ENCODE peak calls at places on chromosomes 7 and 10, in seven cellular contexts. R, S, X, N, Y, Q and E are unnamed samples.

GRCh38 chr10:93152136-93152535 is 78.4 kb downstream of the CYP26A1 start:
- DNase-seq in R (peak; percentile 80), S (no peak), X (no peak), N (peak; percentile 86), Y (no peak), Q (no peak), E (no peak)

GRCh38 chr7:115087437-115087836 is 165.5 kb downstream of the MDFIC start:
- DNase-seq in R (peak; percentile 88), S (peak; percentile 39), X (peak; percentile 29), N (peak; percentile 79), Y (no peak), Q (no peak), E (no peak)

GRCh38 chr7:106418094-106418493 is 133.3 kb upstream of the NAMPT start:
- DNase-seq in R (no peak), S (peak; percentile 17), X (no peak), N (peak; percentile 37), Y (no peak), Q (no peak), E (no peak)

GRCh38 chr10:116849271-116850057 is at the start of gene ENO4:
- DNase-seq in R (peak; percentile 69), S (peak; percentile 92), X (peak; percentile 90), N (peak; percentile 90), Y (peak; percentile 97), Q (peak; percentile 80), E (no peak)

GRCh38 chr10:95656291-95657164 is at the start of gene ALDH18A1:
- DNase-seq in R (peak; percentile 83), S (peak; percentile 96), X (peak; percentile 83), N (peak; percentile 96), Y (peak; percentile 94), Q (peak; percentile 91), E (peak; percentile 95)

GRCh38 chr10:88883443-88883799 is 3.4 kb downstream of the STAMBPL1 start:
- DNase-seq in R (no peak), S (no peak), X (no peak), N (no peak), Y (no peak), Q (no peak), E (peak; percentile 48)

GRCh38 chr7:135672560-135673359 is 10.4 kb downstream of the STMP1 start:
- DNase-seq in R (peak; percentile 75), S (peak; percentile 67), X (peak; percentile 37), N (peak; percentile 87), Y (peak; percentile 67), Q (peak; percentile 43), E (peak; percentile 50)

GRCh38 chr7:82464372-82464771 is 20.8 kb upstream of the CACNA2D1 start:
- DNase-seq in R (no peak), S (no peak), X (no peak), N (peak; percentile 4), Y (no peak), Q (no peak), E (no peak)

GRCh38 chr7:134593530-134594392 is 44.9 kb downstream of the AKR1B15 start:
- DNase-seq in R (peak; percentile 63), S (peak; percentile 35), X (no peak), N (peak; percentile 90), Y (peak; percentile 9), Q (no peak), E (no peak)

GRCh38 chr7:29285861-29286260 is 91.3 kb downstream of the CHN2 start:
- DNase-seq in R (peak; percentile 60), S (no peak), X (no peak), N (no peak), Y (no peak), Q (no peak), E (no peak)

GRCh38 chr7:29290829-29291228 is 96.3 kb downstream of the CHN2 start:
- DNase-seq in R (no peak), S (no peak), X (no peak), N (no peak), Y (no peak), Q (no peak), E (no peak)

GRCh38 chr7:29289156-29290021 is 94.8 kb downstream of the CHN2 start:
- DNase-seq in R (no peak), S (no peak), X (no peak), N (no peak), Y (peak; percentile 47), Q (no peak), E (no peak)

GRCh38 chr7:29287366-29287765 is 92.8 kb downstream of the CHN2 start:
- DNase-seq in R (peak; percentile 90), S (no peak), X (peak; percentile 64), N (peak; percentile 93), Y (no peak), Q (no peak), E (no peak)

GRCh38 chr7:29288534-29289091 is 94.0 kb downstream of the CHN2 start:
- DNase-seq in R (no peak), S (no peak), X (no peak), N (no peak), Y (peak; percentile 89), Q (no peak), E (no peak)
- H3K4me1 ChIP-seq in R (peaks cover 45% of the 10 kb centered on the region), S (peaks cover 15% of the 10 kb centered on the region), X (peaks cover 15% of the 10 kb centered on the region), N (peaks cover 22% of the 10 kb centered on the region), Y (peaks cover 30% of the 10 kb centered on the region), Q (no peaks in the 10 kb centered on the region), E (no peaks in the 10 kb centered on the region)

GRCh38 chr10:46286991-46287693 is at the start of gene ANTXRL:
- DNase-seq in R (no peak), S (no peak), X (no peak), N (no peak), Y (no peak), Q (no peak), E (no peak)
- TF ChIP-seq EZH2phosphoT487 in R (no peak), S (no peak), X (no peak), N (no peak), Y (no peak), Q (no peak), E (no peak)

DNA sequence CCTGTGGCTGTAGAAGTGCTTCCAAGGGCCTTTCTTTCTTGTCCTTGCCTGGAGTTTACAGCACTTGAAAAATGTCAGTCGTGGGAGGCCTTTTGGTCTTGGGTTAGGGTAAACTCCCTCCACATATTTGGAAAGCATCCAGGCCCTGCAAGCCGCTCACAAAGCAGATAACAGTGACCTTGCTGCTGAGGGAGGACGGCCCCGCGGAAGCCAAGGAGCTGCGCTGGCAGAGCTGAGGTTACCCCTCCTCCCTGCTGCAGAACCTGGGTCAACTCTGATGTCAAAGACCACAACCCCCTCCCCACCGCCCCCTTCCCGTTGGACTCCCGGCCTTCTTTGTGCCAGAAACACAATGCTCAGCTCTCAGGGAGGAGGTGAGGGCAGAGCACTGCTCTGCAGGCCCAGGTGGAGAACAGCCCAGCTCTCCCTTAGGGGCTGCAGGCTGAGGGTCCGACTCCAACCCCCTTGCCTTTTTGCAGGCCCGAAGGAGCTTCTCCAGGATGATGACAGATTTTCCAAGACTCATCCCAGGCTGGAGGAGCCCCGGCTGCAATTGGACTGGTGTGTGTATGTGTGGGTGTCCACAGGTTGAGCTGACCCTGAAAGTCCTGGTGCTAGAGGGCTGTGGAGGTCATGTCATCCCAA is 957.6 kb upstream of the ZNF722 start:
- DNase-seq in R (no peak), S (no peak), X (no peak), N (no peak), Y (no peak), Q (no peak), E (no peak)
- H3K9me3 ChIP-seq in R (no peaks in the 10 kb centered on the region), S (peaks cover 14% of the 10 kb centered on the region), X (peaks cover 29% of the 10 kb centered on the region), N (no peaks in the 10 kb centered on the region), Y (peaks cover 67% of the 10 kb centered on the region), Q (no peaks in the 10 kb centered on the region), E (no peaks in the 10 kb centered on the region)

GRCh38 chr7:101858437-101859385 is 41.3 kb downstream of the CUX1 start:
- DNase-seq in R (no peak), S (peak; percentile 38), X (no peak), N (no peak), Y (no peak), Q (no peak), E (peak; percentile 70)
- H3K4me1 ChIP-seq in R (peaks cover 23% of the 10 kb centered on the region), S (peaks cover 34% of the 10 kb centered on the region), X (peaks cover 30% of the 10 kb centered on the region), N (peaks cover 19% of the 10 kb centered on the region), Y (peaks cover 23% of the 10 kb centered on the region), Q (peaks cover 19% of the 10 kb centered on the region), E (peaks cover 97% of the 10 kb centered on the region)

GRCh38 chr10:32244421-32245207 is 102.3 kb downstream of the EPC1 start:
- DNase-seq in R (no peak), S (peak; percentile 41), X (no peak), N (no peak), Y (no peak), Q (no peak), E (no peak)
- TF ChIP-seq EZH2phosphoT487 in R (no peak), S (no peak), X (no peak), N (no peak), Y (no peak), Q (no peak), E (no peak)

GRCh38 chr7:57344957-57345356 is 105.0 kb upstream of the ZNF716 start:
- DNase-seq in R (no peak), S (no peak), X (no peak), N (no peak), Y (no peak), Q (no peak), E (no peak)

GRCh38 chr7:57339198-57339944 is 110.6 kb upstream of the ZNF716 start:
- DNase-seq in R (no peak), S (no peak), X (no peak), N (no peak), Y (no peak), Q (no peak), E (no peak)

GRCh38 chr7:57342954-57343353 is 107.0 kb upstream of the ZNF716 start:
- DNase-seq in R (no peak), S (no peak), X (no peak), N (no peak), Y (no peak), Q (no peak), E (no peak)

GRCh38 chr7:57348646-57349269 is 101.2 kb upstream of the ZNF716 start:
- DNase-seq in R (no peak), S (no peak), X (no peak), N (no peak), Y (no peak), Q (no peak), E (no peak)

GRCh38 chr7:57343901-57344622 is 105.9 kb upstream of the ZNF716 start:
- DNase-seq in R (no peak), S (no peak), X (no peak), N (no peak), Y (no peak), Q (no peak), E (no peak)
- H3K9me3 ChIP-seq in R (peaks cover 3% of the 10 kb centered on the region), S (no peaks in the 10 kb centered on the region), X (peaks cover 7% of the 10 kb centered on the region), N (no peaks in the 10 kb centered on the region), Y (no peaks in the 10 kb centered on the region), Q (no peaks in the 10 kb centered on the region), E (no peaks in the 10 kb centered on the region)

DNA sequence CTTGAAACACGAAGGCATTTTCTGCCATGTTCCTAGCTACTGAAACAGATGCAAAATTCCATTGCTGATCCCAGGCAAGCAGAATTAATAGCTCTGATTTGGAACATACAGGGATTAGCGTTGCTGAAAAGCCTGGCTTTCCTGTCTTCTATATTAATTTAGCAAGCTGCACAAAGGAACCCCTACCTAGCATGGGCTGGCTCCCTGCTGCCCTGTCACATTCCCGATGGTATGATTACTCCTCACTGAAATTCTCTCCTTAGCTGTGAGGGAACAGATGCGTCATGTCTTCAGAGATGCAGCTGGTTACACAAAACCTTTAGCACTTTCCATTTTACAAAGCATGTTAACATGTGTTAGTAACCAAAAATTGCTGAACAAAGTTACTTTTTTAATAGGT is 878.9 kb downstream of the TYW1 start:
- DNase-seq in R (no peak), S (no peak), X (no peak), N (no peak), Y (no peak), Q (no peak), E (no peak)
- H3K4me1 ChIP-seq in R (no peaks in the 10 kb centered on the region), S (no peaks in the 10 kb centered on the region), X (no peaks in the 10 kb centered on the region), N (no peaks in the 10 kb centered on the region), Y (no peaks in the 10 kb centered on the region), Q (no peaks in the 10 kb centered on the region), E (no peaks in the 10 kb centered on the region)